ENCODE peak calls at places on chromosomes 3 and 15, in nine cellular contexts. One of them, this sample, is unnamed.

GRCh38 chr3:187955076-187955952 is 198.6 kb upstream of the LPP start:
- DNase-seq in mucosa of descending colon: peak; percentile 30
- DNase-seq in HFFc6: peak; percentile 90
- DNase-seq in right atrium auricular region: peak; percentile 78
- DNase-seq in progenitor cell of endocrine pancreas: no peak
- DNase-seq in breast epithelium: no peak
- DNase-seq in tibial artery: peak; percentile 79
- DNase-seq in fibroblast of the aortic adventitia: peak; percentile 88
- DNase-seq in body of pancreas: no peak
- DNase-seq in this sample: no peak

GRCh38 chr15:83164409-83165404 is 42.9 kb downstream of the HDGFL3 start:
- DNase-seq in mucosa of descending colon: no peak
- DNase-seq in HFFc6: peak; percentile 49
- DNase-seq in right atrium auricular region: no peak
- DNase-seq in progenitor cell of endocrine pancreas: no peak
- DNase-seq in breast epithelium: no peak
- DNase-seq in tibial artery: no peak
- DNase-seq in fibroblast of the aortic adventitia: peak; percentile 31
- DNase-seq in body of pancreas: no peak
- DNase-seq in this sample: no peak

GRCh38 chr3:82054849-82055248 is 293.4 kb upstream of the GBE1 start:
- DNase-seq in mucosa of descending colon: no peak
- DNase-seq in HFFc6: no peak
- DNase-seq in right atrium auricular region: no peak
- DNase-seq in progenitor cell of endocrine pancreas: no peak
- DNase-seq in breast epithelium: no peak
- DNase-seq in tibial artery: no peak
- DNase-seq in fibroblast of the aortic adventitia: no peak
- DNase-seq in body of pancreas: no peak
- DNase-seq in this sample: no peak

GRCh38 chr15:71278989-71279756 is 163.9 kb downstream of the THSD4 start:
- DNase-seq in mucosa of descending colon: peak; percentile 86
- DNase-seq in HFFc6: peak; percentile 69
- DNase-seq in right atrium auricular region: peak; percentile 81
- DNase-seq in progenitor cell of endocrine pancreas: no peak
- DNase-seq in breast epithelium: no peak
- DNase-seq in tibial artery: peak; percentile 81
- DNase-seq in fibroblast of the aortic adventitia: peak; percentile 97
- DNase-seq in body of pancreas: peak; percentile 86
- DNase-seq in this sample: no peak

GRCh38 chr3:125406070-125406469 is 30.9 kb upstream of the ZNF148 start:
- DNase-seq in mucosa of descending colon: no peak
- DNase-seq in HFFc6: no peak
- DNase-seq in right atrium auricular region: no peak
- DNase-seq in progenitor cell of endocrine pancreas: no peak
- DNase-seq in breast epithelium: no peak
- DNase-seq in tibial artery: no peak
- DNase-seq in fibroblast of the aortic adventitia: no peak
- DNase-seq in body of pancreas: no peak
- DNase-seq in this sample: no peak

GRCh38 chr3:50292159-50292923 is at the start of gene IFRD2:
- DNase-seq in mucosa of descending colon: peak; percentile 97
- DNase-seq in HFFc6: peak; percentile 98
- DNase-seq in right atrium auricular region: peak; percentile 98
- DNase-seq in progenitor cell of endocrine pancreas: peak; percentile 91
- DNase-seq in breast epithelium: peak; percentile 96
- DNase-seq in tibial artery: peak; percentile 99
- DNase-seq in fibroblast of the aortic adventitia: peak; percentile 96
- DNase-seq in body of pancreas: peak; percentile 98
- DNase-seq in this sample: peak; percentile 93

GRCh38 chr15:94028809-94029208 is 202.6 kb upstream of the MCTP2 start:
- DNase-seq in mucosa of descending colon: no peak
- DNase-seq in HFFc6: no peak
- DNase-seq in right atrium auricular region: no peak
- DNase-seq in progenitor cell of endocrine pancreas: no peak
- DNase-seq in breast epithelium: no peak
- DNase-seq in tibial artery: no peak
- DNase-seq in fibroblast of the aortic adventitia: no peak
- DNase-seq in body of pancreas: no peak
- DNase-seq in this sample: no peak

GRCh38 chr3:100179692-100180349 is 65.5 kb upstream of the FILIP1L start:
- DNase-seq in mucosa of descending colon: no peak
- DNase-seq in HFFc6: no peak
- DNase-seq in right atrium auricular region: no peak
- DNase-seq in progenitor cell of endocrine pancreas: no peak
- DNase-seq in breast epithelium: no peak
- DNase-seq in tibial artery: no peak
- DNase-seq in fibroblast of the aortic adventitia: no peak
- DNase-seq in body of pancreas: no peak
- DNase-seq in this sample: no peak

GRCh38 chr15:97115764-97116075 is 785.2 kb downstream of the NR2F2 start:
- DNase-seq in mucosa of descending colon: no peak
- DNase-seq in HFFc6: no peak
- DNase-seq in right atrium auricular region: no peak
- DNase-seq in progenitor cell of endocrine pancreas: no peak
- DNase-seq in breast epithelium: no peak
- DNase-seq in tibial artery: no peak
- DNase-seq in fibroblast of the aortic adventitia: no peak
- DNase-seq in body of pancreas: no peak
- DNase-seq in this sample: no peak

GRCh38 chr3:78035020-78035660 is 995.2 kb downstream of the ROBO2 start:
- DNase-seq in mucosa of descending colon: no peak
- DNase-seq in HFFc6: no peak
- DNase-seq in right atrium auricular region: no peak
- DNase-seq in progenitor cell of endocrine pancreas: no peak
- DNase-seq in breast epithelium: no peak
- DNase-seq in tibial artery: no peak
- DNase-seq in fibroblast of the aortic adventitia: no peak
- DNase-seq in body of pancreas: no peak
- DNase-seq in this sample: no peak

GRCh38 chr15:64888336-64888735 is 23.4 kb upstream of the ANKDD1A start:
- DNase-seq in mucosa of descending colon: no peak
- DNase-seq in HFFc6: no peak
- DNase-seq in right atrium auricular region: no peak
- DNase-seq in progenitor cell of endocrine pancreas: no peak
- DNase-seq in breast epithelium: no peak
- DNase-seq in tibial artery: no peak
- DNase-seq in fibroblast of the aortic adventitia: no peak
- DNase-seq in body of pancreas: no peak
- DNase-seq in this sample: no peak

GRCh38 chr3:159785276-159785675 is 203.4 kb upstream of the IL12A start:
- DNase-seq in mucosa of descending colon: no peak
- DNase-seq in HFFc6: no peak
- DNase-seq in right atrium auricular region: no peak
- DNase-seq in progenitor cell of endocrine pancreas: no peak
- DNase-seq in breast epithelium: no peak
- DNase-seq in tibial artery: no peak
- DNase-seq in fibroblast of the aortic adventitia: peak; percentile 59
- DNase-seq in body of pancreas: no peak
- DNase-seq in this sample: no peak

GRCh38 chr15:83830381-83830780 is 176.5 kb downstream of the ADAMTSL3 start:
- DNase-seq in mucosa of descending colon: no peak
- DNase-seq in HFFc6: no peak
- DNase-seq in right atrium auricular region: no peak
- DNase-seq in progenitor cell of endocrine pancreas: no peak
- DNase-seq in breast epithelium: no peak
- DNase-seq in tibial artery: no peak
- DNase-seq in fibroblast of the aortic adventitia: no peak
- DNase-seq in body of pancreas: no peak
- DNase-seq in this sample: no peak

GRCh38 chr3:71245971-71246860 is 337.3 kb downstream of the FOXP1 start:
- DNase-seq in mucosa of descending colon: no peak
- DNase-seq in HFFc6: no peak
- DNase-seq in right atrium auricular region: no peak
- DNase-seq in progenitor cell of endocrine pancreas: no peak
- DNase-seq in breast epithelium: no peak
- DNase-seq in tibial artery: no peak
- DNase-seq in fibroblast of the aortic adventitia: peak; percentile 52
- DNase-seq in body of pancreas: no peak
- DNase-seq in this sample: no peak

GRCh38 chr3:77147836-77148578 is 108.1 kb downstream of the ROBO2 start:
- DNase-seq in mucosa of descending colon: no peak
- DNase-seq in HFFc6: no peak
- DNase-seq in right atrium auricular region: no peak
- DNase-seq in progenitor cell of endocrine pancreas: no peak
- DNase-seq in breast epithelium: no peak
- DNase-seq in tibial artery: no peak
- DNase-seq in fibroblast of the aortic adventitia: no peak
- DNase-seq in body of pancreas: no peak
- DNase-seq in this sample: no peak

GRCh38 chr3:126245811-126246727 is 65.7 kb upstream of the ALDH1L1 start:
- DNase-seq in mucosa of descending colon: peak; percentile 63
- DNase-seq in HFFc6: peak; percentile 43
- DNase-seq in right atrium auricular region: no peak
- DNase-seq in progenitor cell of endocrine pancreas: no peak
- DNase-seq in breast epithelium: no peak
- DNase-seq in tibial artery: peak; percentile 81
- DNase-seq in fibroblast of the aortic adventitia: peak; percentile 81
- DNase-seq in body of pancreas: peak; percentile 66
- DNase-seq in this sample: peak; percentile 60

GRCh38 chr3:112393360-112393728 is 60.4 kb downstream of the CD200 start:
- DNase-seq in mucosa of descending colon: no peak
- DNase-seq in HFFc6: no peak
- DNase-seq in right atrium auricular region: no peak
- DNase-seq in progenitor cell of endocrine pancreas: no peak
- DNase-seq in breast epithelium: no peak
- DNase-seq in tibial artery: no peak
- DNase-seq in fibroblast of the aortic adventitia: no peak
- DNase-seq in body of pancreas: no peak
- DNase-seq in this sample: no peak

GRCh38 chr3:133996251-133996661 is 33.5 kb downstream of the SLCO2A1 start:
- DNase-seq in mucosa of descending colon: no peak
- DNase-seq in HFFc6: no peak
- DNase-seq in right atrium auricular region: peak; percentile 55
- DNase-seq in progenitor cell of endocrine pancreas: no peak
- DNase-seq in breast epithelium: no peak
- DNase-seq in tibial artery: no peak
- DNase-seq in fibroblast of the aortic adventitia: no peak
- DNase-seq in body of pancreas: no peak
- DNase-seq in this sample: no peak

GRCh38 chr15:61946778-61947177 is 113.5 kb downstream of the VPS13C start:
- DNase-seq in mucosa of descending colon: no peak
- DNase-seq in HFFc6: peak; percentile 3
- DNase-seq in right atrium auricular region: no peak
- DNase-seq in progenitor cell of endocrine pancreas: no peak
- DNase-seq in breast epithelium: no peak
- DNase-seq in tibial artery: no peak
- DNase-seq in fibroblast of the aortic adventitia: peak; percentile 32
- DNase-seq in body of pancreas: no peak
- DNase-seq in this sample: no peak

GRCh38 chr3:73452731-73453130 is 172.0 kb downstream of the PDZRN3 start:
- DNase-seq in mucosa of descending colon: no peak
- DNase-seq in HFFc6: no peak
- DNase-seq in right atrium auricular region: no peak
- DNase-seq in progenitor cell of endocrine pancreas: no peak
- DNase-seq in breast epithelium: no peak
- DNase-seq in tibial artery: no peak
- DNase-seq in fibroblast of the aortic adventitia: no peak
- DNase-seq in body of pancreas: no peak
- DNase-seq in this sample: no peak

GRCh38 chr15:52019394-52020252 is 604 bp downstream of the MAPK6 start:
- DNase-seq in mucosa of descending colon: peak; percentile 88
- DNase-seq in HFFc6: peak; percentile 89
- DNase-seq in right atrium auricular region: peak; percentile 91
- DNase-seq in progenitor cell of endocrine pancreas: peak; percentile 58
- DNase-seq in breast epithelium: peak; percentile 84
- DNase-seq in tibial artery: peak; percentile 95
- DNase-seq in fibroblast of the aortic adventitia: peak; percentile 93
- DNase-seq in body of pancreas: peak; percentile 93
- DNase-seq in this sample: peak; percentile 70

GRCh38 chr3:127825764-127826163 is 3.4 kb upstream of the MGLL start:
- DNase-seq in mucosa of descending colon: no peak
- DNase-seq in HFFc6: no peak
- DNase-seq in right atrium auricular region: no peak
- DNase-seq in progenitor cell of endocrine pancreas: no peak
- DNase-seq in breast epithelium: no peak
- DNase-seq in tibial artery: no peak
- DNase-seq in fibroblast of the aortic adventitia: peak; percentile 35
- DNase-seq in body of pancreas: no peak
- DNase-seq in this sample: no peak
- TF ChIP-seq CTCF in mucosa of descending colon: no peak
- TF ChIP-seq CTCF in HFFc6: peak; percentile 51
- TF ChIP-seq CTCF in right atrium auricular region: no peak
- TF ChIP-seq CTCF in progenitor cell of endocrine pancreas: no peak
- TF ChIP-seq CTCF in breast epithelium: no peak
- TF ChIP-seq CTCF in tibial artery: no peak
- TF ChIP-seq CTCF in fibroblast of the aortic adventitia: peak; percentile 33
- TF ChIP-seq CTCF in body of pancreas: no peak
- TF ChIP-seq CTCF in this sample: no peak

GRCh38 chr15:57017024-57017423 is 98.6 kb downstream of the TCF12 start:
- DNase-seq in mucosa of descending colon: no peak
- DNase-seq in HFFc6: no peak
- DNase-seq in right atrium auricular region: no peak
- DNase-seq in progenitor cell of endocrine pancreas: no peak
- DNase-seq in breast epithelium: no peak
- DNase-seq in tibial artery: no peak
- DNase-seq in fibroblast of the aortic adventitia: peak; percentile 36
- DNase-seq in body of pancreas: no peak
- DNase-seq in this sample: no peak
- TF ChIP-seq CTCF in mucosa of descending colon: no peak
- TF ChIP-seq CTCF in HFFc6: peak; percentile 58
- TF ChIP-seq CTCF in right atrium auricular region: no peak
- TF ChIP-seq CTCF in progenitor cell of endocrine pancreas: no peak
- TF ChIP-seq CTCF in breast epithelium: no peak
- TF ChIP-seq CTCF in tibial artery: no peak
- TF ChIP-seq CTCF in fibroblast of the aortic adventitia: peak; percentile 19
- TF ChIP-seq CTCF in body of pancreas: no peak
- TF ChIP-seq CTCF in this sample: no peak

DNA sequence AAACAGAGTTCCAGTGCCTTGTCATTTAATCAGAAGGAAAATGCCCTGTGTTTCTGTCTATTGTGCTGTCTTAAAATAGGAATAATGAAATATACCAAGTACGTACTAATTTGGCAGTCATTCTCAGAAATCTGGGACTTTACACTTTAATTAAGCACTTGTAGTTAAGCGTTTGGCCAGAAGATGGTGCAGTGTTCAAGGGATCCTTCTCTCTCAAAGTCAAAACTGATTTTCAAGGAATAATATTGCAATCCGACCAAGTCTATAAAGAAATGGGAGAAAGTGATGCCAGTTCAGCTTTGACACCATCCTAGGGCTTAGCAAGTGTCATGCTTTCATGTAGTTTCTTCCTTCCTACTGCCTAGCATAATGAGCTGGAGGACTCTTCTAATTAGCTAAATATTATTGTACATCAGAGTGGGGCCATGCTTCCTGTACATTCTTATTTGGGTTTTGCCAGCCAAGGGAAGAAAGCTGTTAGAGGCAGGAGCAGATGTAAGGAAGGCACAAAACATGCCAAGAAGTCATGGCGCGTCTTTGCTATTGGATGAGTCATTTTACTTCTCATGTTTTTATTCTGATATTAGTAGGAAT is 64.8 kb downstream of the SAMMSON start:
- DNase-seq in mucosa of descending colon: peak; percentile 56
- DNase-seq in HFFc6: peak; percentile 11
- DNase-seq in right atrium auricular region: no peak
- DNase-seq in progenitor cell of endocrine pancreas: no peak
- DNase-seq in breast epithelium: no peak
- DNase-seq in tibial artery: no peak
- DNase-seq in fibroblast of the aortic adventitia: peak; percentile 59
- DNase-seq in body of pancreas: peak; percentile 27
- DNase-seq in this sample: peak; percentile 49
- TF ChIP-seq CTCF in mucosa of descending colon: peak; percentile 11
- TF ChIP-seq CTCF in HFFc6: peak; percentile 82
- TF ChIP-seq CTCF in right atrium auricular region: peak; percentile 58
- TF ChIP-seq CTCF in progenitor cell of endocrine pancreas: peak; percentile 79
- TF ChIP-seq CTCF in breast epithelium: peak; percentile 71
- TF ChIP-seq CTCF in tibial artery: peak; percentile 79
- TF ChIP-seq CTCF in fibroblast of the aortic adventitia: peak; percentile 74
- TF ChIP-seq CTCF in body of pancreas: peak; percentile 73
- TF ChIP-seq CTCF in this sample: peak; percentile 70

GRCh38 chr3:167837430-167837829 is 101.9 kb downstream of the SERPINI1 start:
- DNase-seq in mucosa of descending colon: no peak
- DNase-seq in HFFc6: no peak
- DNase-seq in right atrium auricular region: no peak
- DNase-seq in progenitor cell of endocrine pancreas: no peak
- DNase-seq in breast epithelium: no peak
- DNase-seq in tibial artery: no peak
- DNase-seq in fibroblast of the aortic adventitia: peak; percentile 28
- DNase-seq in body of pancreas: no peak
- DNase-seq in this sample: no peak
- TF ChIP-seq CTCF in mucosa of descending colon: no peak
- TF ChIP-seq CTCF in HFFc6: peak; percentile 26
- TF ChIP-seq CTCF in right atrium auricular region: peak; percentile 33
- TF ChIP-seq CTCF in progenitor cell of endocrine pancreas: no peak
- TF ChIP-seq CTCF in breast epithelium: peak; percentile 19
- TF ChIP-seq CTCF in tibial artery: peak; percentile 36
- TF ChIP-seq CTCF in fibroblast of the aortic adventitia: no peak
- TF ChIP-seq CTCF in body of pancreas: peak; percentile 18
- TF ChIP-seq CTCF in this sample: no peak

This sample was measured in endothelial cell.